ENCODE peak calls at places on chromosomes 11 and 22, in eight cellular contexts. P is AG09319, L is WTC11, Z is omental fat pad, B is IMR-90, D is AG09309, C is natural killer cell, T is SK-N-SH. R is an unnamed sample.

GRCh38 chr22:45101828-45102227 is 61.9 kb upstream of the NUP50 start:
- DNase-seq in Z (no peak), C (no peak), B (peak), D (no peak), T (peak), L (peak), P (peak), R (no peak)

GRCh38 chr11:95968585-95968984 is 44.7 kb upstream of the MTMR2 start:
- DNase-seq in B (peak), D (no peak), P (no peak), Z (no peak), T (no peak), L (no peak), C (no peak), R (no peak)

GRCh38 chr22:37610480-37611148 is 2.0 kb downstream of the GGA1 start:
- DNase-seq in D (no peak), C (no peak), T (no peak), B (no peak), Z (no peak), L (no peak), P (no peak), R (no peak)

GRCh38 chr22:20758688-20759087 is 15.2 kb upstream of the SERPIND1 start:
- DNase-seq in D (no peak), Z (no peak), L (peak), B (no peak), T (peak), P (no peak), C (no peak), R (no peak)

GRCh38 chr22:50473855-50474671 is 772 bp downstream of the SBF1 start:
- DNase-seq in Z (no peak), C (no peak), L (no peak), P (no peak), B (peak), T (peak), D (no peak), R (no peak)

GRCh38 chr11:96075532-96075959 is 151.6 kb upstream of the MTMR2 start:
- DNase-seq in B (peak), L (no peak), T (no peak), P (no peak), D (no peak), Z (no peak), C (no peak), R (no peak)

GRCh38 chr11:75369846-75370245 is 18.4 kb upstream of the ARRB1 start:
- DNase-seq in D (no peak), P (no peak), L (no peak), Z (no peak), C (no peak), B (no peak), T (no peak), R (no peak)

GRCh38 chr11:44628730-44629361 is 63.4 kb downstream of the CD82 start:
- DNase-seq in T (no peak), P (no peak), L (no peak), C (no peak), Z (peak), D (no peak), B (no peak), R (no peak)

GRCh38 chr11:47155914-47156313 is 20.8 kb downstream of the ARFGAP2 start:
- DNase-seq in L (no peak), P (no peak), D (no peak), B (no peak), Z (no peak), C (no peak), T (no peak), R (no peak)

GRCh38 chr11:113690619-113691569 is 15.2 kb downstream of the TMPRSS5 start:
- DNase-seq in L (peak), B (peak), T (peak), C (no peak), P (no peak), D (peak), Z (no peak), R (no peak)

GRCh38 chr22:45608763-45609180 is 62.9 kb upstream of the ATXN10 start:
- DNase-seq in D (peak), C (no peak), Z (no peak), L (no peak), T (no peak), P (no peak), B (peak), R (no peak)

GRCh38 chr11:78138694-78139421 is 568 bp downstream of the ALG8 start:
- DNase-seq in L (no peak), P (no peak), B (peak), C (no peak), D (no peak), T (peak), Z (no peak), R (no peak)

GRCh38 chr11:93614111-93614784 is 47.2 kb upstream of the CEP295 start:
- DNase-seq in Z (no peak), C (no peak), B (no peak), L (peak), P (no peak), D (no peak), T (peak), R (no peak)

GRCh38 chr22:44405661-44406060 is 92.4 kb downstream of the RTL6 start:
- DNase-seq in D (no peak), C (no peak), L (no peak), B (no peak), Z (peak), P (no peak), T (no peak), R (no peak)

GRCh38 chr22:29892315-29892714 is 9.3 kb downstream of the MTMR3 start:
- DNase-seq in C (no peak), Z (no peak), B (no peak), D (no peak), L (no peak), T (no peak), P (no peak), R (no peak)

GRCh38 chr22:31259798-31260473 is 32.4 kb downstream of the PIK3IP1 start:
- DNase-seq in P (no peak), T (no peak), L (no peak), C (no peak), B (no peak), D (no peak), Z (no peak), R (no peak)

GRCh38 chr11:2778630-2779498 is 79.1 kb upstream of the KCNQ1OT1 start:
- DNase-seq in L (peak), Z (no peak), T (peak), C (peak), B (peak), P (peak), D (no peak), R (peak)

GRCh38 chr11:114260483-114260882 is 35.7 kb upstream of the NNMT start:
- DNase-seq in Z (no peak), P (no peak), D (no peak), C (no peak), L (no peak), T (no peak), B (no peak), R (no peak)

GRCh38 chr22:25478111-25478510 is 86.4 kb upstream of the GRK3 start:
- DNase-seq in Z (no peak), C (no peak), P (no peak), T (no peak), L (no peak), B (no peak), D (no peak), R (no peak)

GRCh38 chr11:46718155-46719019 is 626 bp upstream of the F2 start:
- DNase-seq in P (no peak), D (no peak), L (no peak), B (no peak), T (no peak), C (no peak), Z (no peak), R (no peak)

GRCh38 chr11:121687961-121688566 is 235.3 kb upstream of the SORL1-AS1 start:
- DNase-seq in L (peak), B (peak), P (no peak), T (no peak), Z (no peak), D (peak), C (no peak), R (no peak)

GRCh38 chr22:31346733-31347250 is 646 bp upstream of the PATZ1 start:
- DNase-seq in Z (no peak), T (peak), P (no peak), C (peak), L (no peak), D (no peak), B (peak), R (peak)

GRCh38 chr11:132114743-132115142 is 744.3 kb downstream of the NTM start:
- DNase-seq in B (no peak), L (no peak), Z (no peak), P (no peak), D (no peak), C (no peak), T (no peak), R (no peak)

GRCh38 chr11:78044706-78045105 is 19.0 kb upstream of the THRSP start:
- DNase-seq in L (no peak), T (no peak), B (no peak), P (no peak), Z (no peak), C (no peak), D (no peak), R (no peak)

GRCh38 chr22:39916496-39916895 is 15.6 kb downstream of the GRAP2 start:
- DNase-seq in L (no peak), D (no peak), P (no peak), Z (no peak), T (no peak), B (no peak), C (no peak), R (no peak)

GRCh38 chr11:118241191-118242098 is 10.7 kb downstream of the MPZL3 start:
- DNase-seq in B (no peak), P (no peak), Z (no peak), T (no peak), C (peak), L (no peak), D (no peak), R (no peak)

GRCh38 chr11:59615637-59616395 is at the start of gene OSBP:
- DNase-seq in L (peak), D (peak), P (peak), C (peak), Z (peak), B (peak), T (peak), R (peak)

GRCh38 chr11:72491001-72491400 is 56.7 kb upstream of the CLPB start:
- DNase-seq in T (no peak), B (peak), L (no peak), D (no peak), P (no peak), C (no peak), Z (no peak), R (no peak)

GRCh38 chr11:126512741-126513715 is 157.5 kb downstream of the ST3GAL4 start:
- DNase-seq in Z (no peak), D (no peak), P (no peak), B (no peak), C (no peak), T (no peak), L (no peak), R (no peak)

GRCh38 chr22:45197606-45198462 is 34.1 kb downstream of the NUP50 start:
- DNase-seq in Z (no peak), D (no peak), C (no peak), L (no peak), T (no peak), B (no peak), P (no peak), R (no peak)

GRCh38 chr11:9138133-9138453 is 46.7 kb upstream of the SCUBE2 start:
- DNase-seq in D (no peak), B (no peak), T (no peak), C (no peak), L (no peak), Z (no peak), P (no peak), R (no peak)

GRCh38 chr22:49211176-49211575 is 616.5 kb downstream of the BRD1 start:
- DNase-seq in L (no peak), C (no peak), P (no peak), B (no peak), Z (no peak), D (no peak), T (no peak), R (no peak)

GRCh38 chr11:114284021-114284420 is 12.2 kb upstream of the NNMT start:
- DNase-seq in P (no peak), Z (no peak), D (no peak), T (peak), B (no peak), C (no peak), L (no peak), R (no peak)

GRCh38 chr11:122895591-122895990 is 13.0 kb downstream of the JHY start:
- DNase-seq in Z (no peak), P (no peak), D (no peak), B (no peak), C (no peak), L (no peak), T (no peak), R (no peak)

GRCh38 chr11:830295-831131 is 2.2 kb upstream of the CD151 start:
- DNase-seq in L (peak), B (no peak), P (no peak), D (no peak), T (peak), C (no peak), Z (no peak), R (peak)

GRCh38 chr11:42870480-42870879 is 441.3 kb upstream of the API5 start:
- DNase-seq in D (no peak), L (no peak), C (no peak), P (no peak), T (peak), Z (no peak), B (no peak), R (no peak)

GRCh38 chr11:2256293-2256913 is 14.0 kb downstream of the ASCL2 start:
- DNase-seq in C (no peak), L (no peak), P (no peak), Z (no peak), D (no peak), T (no peak), B (no peak), R (no peak)

GRCh38 chr11:126900349-126900748 is 100.2 kb downstream of the KIRREL3 start:
- DNase-seq in L (no peak), D (no peak), P (no peak), T (no peak), Z (no peak), C (no peak), B (no peak), R (no peak)

GRCh38 chr11:102081313-102081712 is 28.9 kb upstream of the YAP1 start:
- DNase-seq in D (no peak), C (no peak), T (no peak), B (no peak), P (no peak), Z (no peak), L (no peak), R (no peak)

DNA sequence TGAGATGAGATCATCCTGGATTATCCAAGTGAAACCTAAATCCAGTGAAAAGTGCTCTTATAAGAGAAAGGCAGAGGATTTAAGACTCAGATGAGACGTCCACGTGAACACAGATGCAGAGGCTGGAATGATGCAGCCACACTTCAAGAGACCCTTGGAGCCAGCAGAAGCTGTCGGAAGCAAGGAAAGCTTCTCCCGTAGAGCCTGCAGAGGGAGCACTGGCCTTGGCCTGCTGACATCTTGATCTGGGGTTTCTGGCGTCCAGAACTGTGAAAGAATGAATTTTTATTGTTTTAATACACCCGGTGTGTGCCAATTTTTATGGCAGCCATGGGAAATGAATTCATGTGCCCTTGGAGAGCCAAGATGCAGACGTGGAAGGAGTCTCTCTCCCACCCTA is 407.0 kb upstream of the B3GAT1 start:
- DNase-seq in L (peak), Z (no peak), B (no peak), C (no peak), T (no peak), P (no peak), D (no peak), R (no peak)
- TF ChIP-seq CTCF in L (no peak), Z (no peak), B (no peak), C (no peak), T (no peak), P (no peak), D (no peak), R (no peak)

DNA sequence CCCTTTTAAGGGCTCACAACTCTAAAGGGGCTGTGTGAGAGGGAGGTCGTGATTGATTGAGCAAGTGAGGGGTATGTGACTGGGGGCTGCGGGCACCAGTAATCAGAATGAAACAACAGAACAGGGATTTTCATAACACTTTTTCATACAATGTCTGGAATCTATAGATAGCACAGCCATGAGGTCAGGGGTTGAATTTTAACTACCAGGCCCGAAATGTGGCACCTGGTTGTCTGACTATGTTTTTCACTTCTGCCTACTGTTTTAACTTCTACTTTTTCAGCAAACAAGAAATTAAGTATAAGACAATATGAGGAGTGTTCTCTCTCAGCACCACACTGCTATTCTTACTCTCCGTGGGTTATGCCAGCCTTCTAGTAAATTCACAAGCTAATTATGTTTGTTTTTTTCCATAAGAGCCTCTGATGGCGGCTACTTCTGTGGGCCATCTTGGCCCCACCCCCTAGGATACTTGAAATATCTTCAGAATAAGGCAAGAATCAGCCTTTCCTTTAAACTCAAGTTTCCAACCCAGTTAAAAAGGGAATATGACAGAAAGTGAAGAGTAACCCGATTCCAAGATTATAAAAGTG is 552.8 kb upstream of the CHORDC1 start:
- DNase-seq in Z (no peak), T (no peak), P (no peak), C (no peak), B (no peak), L (no peak), D (no peak), R (no peak)
- TF ChIP-seq CTCF in Z (no peak), T (no peak), P (no peak), C (no peak), B (no peak), L (no peak), D (no peak), R (no peak)

GRCh38 chr11:61793829-61794204 is 1.1 kb downstream of the FEN1 start:
- DNase-seq in B (no peak), D (no peak), Z (no peak), L (no peak), P (no peak), T (no peak), C (no peak), R (no peak)

GRCh38 chr11:61791737-61792309 is 576 bp downstream of the TMEM258 start:
- DNase-seq in L (peak), C (peak), Z (peak), B (peak), D (peak), P (peak), T (peak), R (no peak)

GRCh38 chr11:61793084-61793828 is 545 bp downstream of the FEN1 start:
- DNase-seq in P (no peak), C (no peak), B (no peak), T (peak), Z (no peak), L (no peak), D (no peak), R (no peak)

GRCh38 chr11:61794579-61794978 is 1.9 kb downstream of the FEN1 start:
- DNase-seq in T (no peak), C (no peak), B (no peak), P (no peak), Z (no peak), L (no peak), D (no peak), R (no peak)

DNA sequence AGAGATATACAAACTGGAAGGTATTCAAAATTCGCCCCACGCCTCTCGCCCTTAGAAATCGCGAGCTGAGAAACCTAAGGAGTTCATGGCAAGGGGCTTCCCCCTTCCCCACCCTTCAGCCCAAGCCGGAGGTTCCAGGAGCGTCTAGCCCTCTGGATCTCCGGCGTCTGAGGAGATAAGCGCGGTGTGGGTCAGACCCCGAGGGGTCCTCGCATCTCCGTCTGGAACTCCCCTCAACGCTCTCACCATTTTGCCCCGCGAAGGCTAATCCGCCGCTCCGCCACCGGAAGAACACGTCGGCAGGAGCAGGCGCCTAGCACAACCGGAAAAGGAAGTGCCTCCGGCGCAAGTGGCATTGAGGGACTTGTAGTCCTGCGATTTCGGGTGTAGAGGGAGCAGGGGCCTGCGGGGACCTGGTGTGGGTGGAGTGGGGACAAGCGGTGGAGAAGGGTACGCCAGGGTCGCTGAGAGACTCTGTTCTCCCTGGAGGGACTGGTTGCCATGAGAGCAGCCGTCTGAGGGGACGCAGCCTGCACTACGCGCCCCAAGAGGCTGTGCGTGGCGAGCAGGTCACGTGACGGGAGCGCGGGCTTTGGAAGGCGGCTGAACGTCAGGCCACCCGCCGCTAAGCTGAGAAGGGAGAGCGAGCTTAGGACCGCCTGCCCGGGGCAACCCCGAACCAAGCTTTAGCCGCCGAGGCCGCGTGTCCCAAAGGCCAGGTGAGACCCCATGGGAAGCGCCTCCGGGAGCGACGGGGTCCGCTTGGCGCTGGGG is at the start of the genes FEN1 and TMEM258:
- DNase-seq in Z (peak), T (peak), L (peak), B (peak), P (peak), C (peak), D (peak), R (peak)
- TF ChIP-seq CTCF in Z (no peak), T (no peak), L (no peak), B (peak), P (no peak), C (no peak), D (no peak), R (no peak)

DNA sequence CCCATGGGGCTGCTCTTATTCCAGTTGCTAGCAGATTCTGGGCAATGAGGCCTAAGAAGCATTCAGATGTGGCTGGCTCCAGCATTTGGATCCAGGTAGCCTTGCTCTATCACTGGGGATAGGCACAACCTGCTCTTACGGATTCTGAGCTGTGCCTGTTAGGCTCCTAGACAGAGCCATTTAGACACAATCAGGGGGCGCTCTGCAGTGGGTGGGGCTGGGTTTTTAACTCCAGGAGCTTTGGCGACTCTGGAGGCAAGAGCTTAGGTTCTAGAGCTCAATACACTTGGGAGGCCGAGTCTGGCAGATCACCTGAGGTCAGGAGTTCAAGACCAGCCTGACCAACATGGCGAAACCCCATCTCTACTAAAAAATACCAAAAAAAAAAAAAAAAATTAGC is 32.0 kb downstream of the KCNC1 start:
- DNase-seq in C (no peak), P (no peak), B (no peak), Z (no peak), L (peak), D (no peak), T (no peak), R (no peak)
- TF ChIP-seq CTCF in C (no peak), P (no peak), B (no peak), Z (no peak), L (peak), D (peak), T (peak), R (no peak)